ENCODE peak calls at places on chromosomes 12 and 14, in seven cellular contexts. One of them, this sample, is unnamed.

GRCh38 chr14:57889245-57889644 is 23.4 kb upstream of the SLC35F4 start:
- DNase-seq in small intestine: no peak
- DNase-seq in caudate nucleus: no peak
- DNase-seq in anterior cingulate cortex: peak
- DNase-seq in right lobe of liver: no peak
- DNase-seq in NCI-H2029 treated with DMSO at 0.1 percent for 48 hours: peak
- DNase-seq in NB4: no peak
- DNase-seq in this sample: no peak

GRCh38 chr14:51783765-51784164 is 76.6 kb upstream of the GNG2 start:
- DNase-seq in right lobe of liver: no peak
- DNase-seq in NB4: peak
- DNase-seq in NCI-H2029 treated with DMSO at 0.1 percent for 48 hours: no peak
- DNase-seq in caudate nucleus: no peak
- DNase-seq in small intestine: no peak
- DNase-seq in anterior cingulate cortex: no peak
- DNase-seq in this sample: no peak

GRCh38 chr12:89571481-89572190 is 45.8 kb upstream of the POC1B start:
- DNase-seq in anterior cingulate cortex: no peak
- DNase-seq in NCI-H2029 treated with DMSO at 0.1 percent for 48 hours: no peak
- DNase-seq in right lobe of liver: no peak
- DNase-seq in small intestine: no peak
- DNase-seq in NB4: no peak
- DNase-seq in caudate nucleus: no peak
- DNase-seq in this sample: no peak

GRCh38 chr12:87756111-87756510 is 273.1 kb downstream of the C12orf50 start:
- DNase-seq in right lobe of liver: no peak
- DNase-seq in small intestine: no peak
- DNase-seq in NB4: peak
- DNase-seq in NCI-H2029 treated with DMSO at 0.1 percent for 48 hours: no peak
- DNase-seq in anterior cingulate cortex: no peak
- DNase-seq in caudate nucleus: no peak
- DNase-seq in this sample: no peak

GRCh38 chr14:83870556-83870955 is 1659.4 kb upstream of the FLRT2 start:
- DNase-seq in NB4: no peak
- DNase-seq in anterior cingulate cortex: no peak
- DNase-seq in NCI-H2029 treated with DMSO at 0.1 percent for 48 hours: no peak
- DNase-seq in right lobe of liver: no peak
- DNase-seq in small intestine: no peak
- DNase-seq in caudate nucleus: no peak
- DNase-seq in this sample: no peak

GRCh38 chr12:31906581-31907286 is 52.5 kb upstream of the RESF1 start:
- DNase-seq in NB4: peak
- DNase-seq in small intestine: no peak
- DNase-seq in caudate nucleus: no peak
- DNase-seq in right lobe of liver: no peak
- DNase-seq in anterior cingulate cortex: no peak
- DNase-seq in NCI-H2029 treated with DMSO at 0.1 percent for 48 hours: no peak
- DNase-seq in this sample: no peak

GRCh38 chr14:74524076-74524812 is 30.7 kb downstream of the ISCA2 start:
- DNase-seq in small intestine: no peak
- DNase-seq in right lobe of liver: no peak
- DNase-seq in NB4: no peak
- DNase-seq in caudate nucleus: no peak
- DNase-seq in NCI-H2029 treated with DMSO at 0.1 percent for 48 hours: no peak
- DNase-seq in anterior cingulate cortex: no peak
- DNase-seq in this sample: no peak

GRCh38 chr14:104880584-104881210 is 15.6 kb downstream of the CEP170B start:
- DNase-seq in NB4: no peak
- DNase-seq in anterior cingulate cortex: no peak
- DNase-seq in NCI-H2029 treated with DMSO at 0.1 percent for 48 hours: no peak
- DNase-seq in right lobe of liver: no peak
- DNase-seq in caudate nucleus: no peak
- DNase-seq in small intestine: no peak
- DNase-seq in this sample: no peak

GRCh38 chr14:64203366-64204006 is 90.7 kb downstream of the ESR2 start:
- DNase-seq in caudate nucleus: no peak
- DNase-seq in small intestine: no peak
- DNase-seq in anterior cingulate cortex: no peak
- DNase-seq in right lobe of liver: no peak
- DNase-seq in NCI-H2029 treated with DMSO at 0.1 percent for 48 hours: no peak
- DNase-seq in NB4: no peak
- DNase-seq in this sample: no peak

GRCh38 chr14:31529053-31529452 is 32.2 kb upstream of the NUBPL start:
- DNase-seq in anterior cingulate cortex: no peak
- DNase-seq in small intestine: no peak
- DNase-seq in caudate nucleus: no peak
- DNase-seq in NB4: no peak
- DNase-seq in right lobe of liver: no peak
- DNase-seq in NCI-H2029 treated with DMSO at 0.1 percent for 48 hours: no peak
- DNase-seq in this sample: no peak

GRCh38 chr12:21773263-21773741 is 1.2 kb downstream of the KCNJ8 start:
- DNase-seq in NCI-H2029 treated with DMSO at 0.1 percent for 48 hours: no peak
- DNase-seq in anterior cingulate cortex: no peak
- DNase-seq in right lobe of liver: peak
- DNase-seq in caudate nucleus: no peak
- DNase-seq in small intestine: no peak
- DNase-seq in NB4: peak
- DNase-seq in this sample: no peak

GRCh38 chr12:77122661-77123060 is 57.3 kb upstream of the E2F7 start:
- DNase-seq in NCI-H2029 treated with DMSO at 0.1 percent for 48 hours: no peak
- DNase-seq in right lobe of liver: no peak
- DNase-seq in small intestine: no peak
- DNase-seq in anterior cingulate cortex: no peak
- DNase-seq in caudate nucleus: no peak
- DNase-seq in NB4: no peak
- DNase-seq in this sample: no peak

GRCh38 chr12:1608783-1609119 is 14.4 kb upstream of the FBXL14 start:
- DNase-seq in caudate nucleus: no peak
- DNase-seq in anterior cingulate cortex: no peak
- DNase-seq in small intestine: no peak
- DNase-seq in NCI-H2029 treated with DMSO at 0.1 percent for 48 hours: no peak
- DNase-seq in right lobe of liver: no peak
- DNase-seq in NB4: peak
- DNase-seq in this sample: no peak

GRCh38 chr12:25796523-25797000 is 161.9 kb upstream of the RASSF8 start:
- DNase-seq in caudate nucleus: no peak
- DNase-seq in NCI-H2029 treated with DMSO at 0.1 percent for 48 hours: no peak
- DNase-seq in NB4: no peak
- DNase-seq in right lobe of liver: no peak
- DNase-seq in small intestine: no peak
- DNase-seq in anterior cingulate cortex: no peak
- DNase-seq in this sample: no peak

GRCh38 chr12:57845478-57846284 is 848 bp downstream of the CTDSP2 start:
- DNase-seq in anterior cingulate cortex: peak
- DNase-seq in NCI-H2029 treated with DMSO at 0.1 percent for 48 hours: peak
- DNase-seq in small intestine: peak
- DNase-seq in right lobe of liver: peak
- DNase-seq in NB4: peak
- DNase-seq in caudate nucleus: peak
- DNase-seq in this sample: peak

GRCh38 chr12:12979731-12980259 is 20.3 kb downstream of the HEBP1 start:
- DNase-seq in anterior cingulate cortex: no peak
- DNase-seq in right lobe of liver: peak
- DNase-seq in NB4: no peak
- DNase-seq in NCI-H2029 treated with DMSO at 0.1 percent for 48 hours: no peak
- DNase-seq in small intestine: no peak
- DNase-seq in caudate nucleus: no peak
- DNase-seq in this sample: no peak

GRCh38 chr12:98188649-98189048 is 326.7 kb upstream of the TMPO start:
- DNase-seq in right lobe of liver: no peak
- DNase-seq in caudate nucleus: no peak
- DNase-seq in NCI-H2029 treated with DMSO at 0.1 percent for 48 hours: peak
- DNase-seq in NB4: peak
- DNase-seq in anterior cingulate cortex: no peak
- DNase-seq in small intestine: no peak
- DNase-seq in this sample: no peak

GRCh38 chr12:57632898-57633825 is at the start of gene B4GALNT1:
- DNase-seq in small intestine: peak
- DNase-seq in NCI-H2029 treated with DMSO at 0.1 percent for 48 hours: peak
- DNase-seq in right lobe of liver: no peak
- DNase-seq in NB4: peak
- DNase-seq in anterior cingulate cortex: peak
- DNase-seq in caudate nucleus: peak
- DNase-seq in this sample: peak

GRCh38 chr14:63966407-63966806 is 113.6 kb downstream of the SYNE2 start:
- DNase-seq in anterior cingulate cortex: no peak
- DNase-seq in small intestine: no peak
- DNase-seq in NB4: no peak
- DNase-seq in caudate nucleus: no peak
- DNase-seq in right lobe of liver: peak
- DNase-seq in NCI-H2029 treated with DMSO at 0.1 percent for 48 hours: no peak
- DNase-seq in this sample: no peak

GRCh38 chr12:14777271-14777670 is 26.0 kb downstream of the WBP11 start:
- DNase-seq in right lobe of liver: no peak
- DNase-seq in caudate nucleus: no peak
- DNase-seq in anterior cingulate cortex: no peak
- DNase-seq in NB4: no peak
- DNase-seq in NCI-H2029 treated with DMSO at 0.1 percent for 48 hours: no peak
- DNase-seq in small intestine: no peak
- DNase-seq in this sample: no peak

GRCh38 chr12:109693653-109694224 is 19.9 kb upstream of the FAM222A start:
- DNase-seq in anterior cingulate cortex: no peak
- DNase-seq in small intestine: no peak
- DNase-seq in right lobe of liver: no peak
- DNase-seq in NB4: no peak
- DNase-seq in caudate nucleus: no peak
- DNase-seq in NCI-H2029 treated with DMSO at 0.1 percent for 48 hours: no peak
- DNase-seq in this sample: no peak

GRCh38 chr12:132986885-132987225 is 688 bp downstream of the ZNF26 start:
- DNase-seq in right lobe of liver: no peak
- DNase-seq in NCI-H2029 treated with DMSO at 0.1 percent for 48 hours: no peak
- DNase-seq in NB4: peak
- DNase-seq in anterior cingulate cortex: no peak
- DNase-seq in small intestine: peak
- DNase-seq in caudate nucleus: no peak
- DNase-seq in this sample: no peak

GRCh38 chr12:47715393-47715876 is 9.6 kb upstream of the RPAP3 start:
- DNase-seq in NB4: peak
- DNase-seq in anterior cingulate cortex: peak
- DNase-seq in NCI-H2029 treated with DMSO at 0.1 percent for 48 hours: peak
- DNase-seq in small intestine: peak
- DNase-seq in right lobe of liver: peak
- DNase-seq in caudate nucleus: peak
- DNase-seq in this sample: peak